ENCODE peak calls at places on chromosomes 13 and 19, in four cellular contexts. One of them, this sample, is unnamed.

GRCh38 chr13:49935171-49936084 is 712 bp downstream of the SPRYD7 start:
- DNase-seq in mesothelial cell of epicardium: peak; percentile 56
- DNase-seq in B cell: no peak
- DNase-seq in kidney: no peak
- DNase-seq in this sample: peak; percentile 84

GRCh38 chr19:344625-345319 is at the start of gene MIER2:
- DNase-seq in mesothelial cell of epicardium: peak; percentile 97
- DNase-seq in B cell: peak; percentile 100
- DNase-seq in kidney: peak; percentile 94
- DNase-seq in this sample: peak; percentile 98

GRCh38 chr13:113839536-113840204 is 24.2 kb downstream of the GAS6 start:
- DNase-seq in mesothelial cell of epicardium: no peak
- DNase-seq in B cell: no peak
- DNase-seq in kidney: peak; percentile 70
- DNase-seq in this sample: no peak

GRCh38 chr19:55276720-55277430 is 3.0 kb downstream of the HSPBP1 start:
- DNase-seq in mesothelial cell of epicardium: no peak
- DNase-seq in B cell: no peak
- DNase-seq in kidney: no peak
- DNase-seq in this sample: no peak

GRCh38 chr19:9309974-9310446 is 372 bp upstream of the ZNF699 start:
- DNase-seq in mesothelial cell of epicardium: no peak
- DNase-seq in B cell: no peak
- DNase-seq in kidney: peak; percentile 97
- DNase-seq in this sample: no peak

GRCh38 chr13:114110091-114110829 is 22.2 kb downstream of the RASA3 start:
- DNase-seq in mesothelial cell of epicardium: no peak
- DNase-seq in B cell: peak; percentile 90
- DNase-seq in kidney: peak; percentile 81
- DNase-seq in this sample: no peak

GRCh38 chr19:48510421-48511268 is 990 bp downstream of the LMTK3 start:
- DNase-seq in mesothelial cell of epicardium: peak; percentile 76
- DNase-seq in B cell: peak; percentile 73
- DNase-seq in kidney: peak; percentile 89
- DNase-seq in this sample: no peak

GRCh38 chr13:43124495-43124894 is 101.1 kb downstream of the DNAJC15 start:
- DNase-seq in mesothelial cell of epicardium: no peak
- DNase-seq in B cell: no peak
- DNase-seq in kidney: no peak
- DNase-seq in this sample: no peak

GRCh38 chr13:113048766-113049165 is 56.8 kb upstream of the F7 start:
- DNase-seq in mesothelial cell of epicardium: no peak
- DNase-seq in B cell: no peak
- DNase-seq in kidney: peak; percentile 59
- DNase-seq in this sample: no peak

GRCh38 chr13:33169273-33169980 is 116.1 kb downstream of the STARD13 start:
- DNase-seq in mesothelial cell of epicardium: no peak
- DNase-seq in B cell: no peak
- DNase-seq in kidney: no peak
- DNase-seq in this sample: no peak

GRCh38 chr19:33052352-33052972 is 12.2 kb downstream of the RHPN2 start:
- DNase-seq in mesothelial cell of epicardium: no peak
- DNase-seq in B cell: no peak
- DNase-seq in kidney: no peak
- DNase-seq in this sample: no peak

GRCh38 chr19:5958074-5958850 is 19.7 kb downstream of the RANBP3 start:
- DNase-seq in mesothelial cell of epicardium: no peak
- DNase-seq in B cell: no peak
- DNase-seq in kidney: peak; percentile 22
- DNase-seq in this sample: no peak

GRCh38 chr13:47598340-47598911 is 402.6 kb downstream of the SUCLA2 start:
- DNase-seq in mesothelial cell of epicardium: no peak
- DNase-seq in B cell: no peak
- DNase-seq in kidney: no peak
- DNase-seq in this sample: no peak

GRCh38 chr19:3357362-3357730 is 9.0 kb upstream of the NFIC start:
- DNase-seq in mesothelial cell of epicardium: no peak
- DNase-seq in B cell: no peak
- DNase-seq in kidney: peak; percentile 52
- DNase-seq in this sample: no peak

GRCh38 chr13:108662528-108662927 is 33.1 kb downstream of the MYO16 start:
- DNase-seq in mesothelial cell of epicardium: no peak
- DNase-seq in B cell: no peak
- DNase-seq in kidney: no peak
- DNase-seq in this sample: no peak

GRCh38 chr13:46051958-46052313 is 610 bp downstream of the ZC3H13 start:
- DNase-seq in mesothelial cell of epicardium: no peak
- DNase-seq in B cell: no peak
- DNase-seq in kidney: no peak
- DNase-seq in this sample: no peak

GRCh38 chr19:46861691-46862503 is 1.1 kb downstream of the ARHGAP35 start:
- DNase-seq in mesothelial cell of epicardium: no peak
- DNase-seq in B cell: no peak
- DNase-seq in kidney: peak; percentile 78
- DNase-seq in this sample: no peak

GRCh38 chr19:42367929-42368328 is 22.2 kb downstream of the CNFN start:
- DNase-seq in mesothelial cell of epicardium: no peak
- DNase-seq in B cell: no peak
- DNase-seq in kidney: no peak
- DNase-seq in this sample: no peak

GRCh38 chr19:44748426-44749254 is at the start of gene BCL3:
- DNase-seq in mesothelial cell of epicardium: peak; percentile 45
- DNase-seq in B cell: peak; percentile 95
- DNase-seq in kidney: peak; percentile 96
- DNase-seq in this sample: no peak

GRCh38 chr19:49807174-49807830 is 5.8 kb downstream of the FUZ start:
- DNase-seq in mesothelial cell of epicardium: no peak
- DNase-seq in B cell: peak; percentile 84
- DNase-seq in kidney: peak; percentile 72
- DNase-seq in this sample: no peak

GRCh38 chr19:6101991-6102390 is 8.3 kb downstream of the RFX2 start:
- DNase-seq in mesothelial cell of epicardium: no peak
- DNase-seq in B cell: no peak
- DNase-seq in kidney: no peak
- DNase-seq in this sample: no peak

GRCh38 chr13:37645181-37645580 is 46.6 kb upstream of the POSTN start:
- DNase-seq in mesothelial cell of epicardium: no peak
- DNase-seq in B cell: no peak
- DNase-seq in kidney: no peak
- DNase-seq in this sample: no peak

GRCh38 chr13:34988330-34988791 is 46.3 kb downstream of the NBEA start:
- DNase-seq in mesothelial cell of epicardium: no peak
- DNase-seq in B cell: no peak
- DNase-seq in kidney: no peak
- DNase-seq in this sample: no peak

GRCh38 chr19:41895745-41896580 is 13.0 kb downstream of the ARHGEF1 start:
- DNase-seq in mesothelial cell of epicardium: no peak
- DNase-seq in B cell: peak; percentile 19
- DNase-seq in kidney: no peak
- DNase-seq in this sample: no peak

GRCh38 chr13:62014299-62014698 is 598.6 kb upstream of the PCDH20 start:
- DNase-seq in mesothelial cell of epicardium: no peak
- DNase-seq in B cell: no peak
- DNase-seq in kidney: no peak
- DNase-seq in this sample: no peak
- TF ChIP-seq CTCF in mesothelial cell of epicardium: peak; percentile 47
- TF ChIP-seq CTCF in B cell: no peak
- TF ChIP-seq CTCF in kidney: no peak
- TF ChIP-seq CTCF in this sample: peak; percentile 66

GRCh38 chr13:25148005-25148798 is 23.9 kb downstream of the AMER2 start:
- DNase-seq in mesothelial cell of epicardium: no peak
- DNase-seq in B cell: no peak
- DNase-seq in kidney: no peak
- DNase-seq in this sample: no peak
- TF ChIP-seq CTCF in mesothelial cell of epicardium: no peak
- TF ChIP-seq CTCF in B cell: no peak
- TF ChIP-seq CTCF in kidney: no peak
- TF ChIP-seq CTCF in this sample: no peak

GRCh38 chr19:4647676-4648644 is 8.6 kb downstream of the TNFAIP8L1 start:
- DNase-seq in mesothelial cell of epicardium: no peak
- DNase-seq in B cell: no peak
- DNase-seq in kidney: peak; percentile 84
- DNase-seq in this sample: no peak
- TF ChIP-seq CTCF in mesothelial cell of epicardium: no peak
- TF ChIP-seq CTCF in B cell: no peak
- TF ChIP-seq CTCF in kidney: no peak
- TF ChIP-seq CTCF in this sample: peak; percentile 26

DNA sequence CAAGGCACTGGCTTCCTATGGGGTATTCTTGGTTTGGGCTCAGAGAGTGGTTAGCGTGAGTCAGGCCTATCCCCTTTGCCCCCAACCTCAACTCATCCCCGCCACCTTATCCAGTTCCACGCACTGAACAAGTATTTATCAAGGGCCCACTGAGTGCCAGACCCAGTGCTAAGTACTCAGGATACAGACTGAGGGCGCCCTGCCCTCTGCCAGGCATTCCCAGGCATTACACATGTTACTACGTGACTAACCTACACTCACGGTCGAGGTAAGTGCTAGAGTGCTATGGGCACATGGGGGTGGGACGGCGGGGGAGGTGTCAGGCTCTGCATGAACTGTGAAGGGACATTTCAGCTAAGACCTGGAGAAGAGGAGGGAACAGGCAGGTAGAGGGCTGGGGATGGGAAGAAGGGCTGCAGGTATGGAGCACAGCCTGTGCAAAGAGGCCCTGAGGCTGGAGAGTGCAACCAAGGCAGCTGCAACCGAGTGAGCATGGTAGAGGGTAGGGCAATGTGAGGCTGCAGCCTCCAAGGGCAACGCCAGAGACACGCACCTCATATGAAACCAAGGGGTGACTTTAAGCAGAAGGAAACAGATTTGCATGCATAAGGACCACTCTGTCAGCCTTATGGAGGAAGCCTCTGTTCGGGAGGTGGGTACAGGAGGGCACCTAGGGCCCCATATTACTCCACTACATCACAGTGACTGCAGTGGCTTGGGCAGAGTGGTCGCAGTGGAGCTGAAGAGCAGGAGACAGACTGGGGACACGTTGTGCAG is 22.5 kb downstream of the DHRS12 start:
- DNase-seq in mesothelial cell of epicardium: no peak
- DNase-seq in B cell: no peak
- DNase-seq in kidney: no peak
- DNase-seq in this sample: no peak
- TF ChIP-seq CTCF in mesothelial cell of epicardium: no peak
- TF ChIP-seq CTCF in B cell: no peak
- TF ChIP-seq CTCF in kidney: peak; percentile 9
- TF ChIP-seq CTCF in this sample: peak; percentile 46

DNA sequence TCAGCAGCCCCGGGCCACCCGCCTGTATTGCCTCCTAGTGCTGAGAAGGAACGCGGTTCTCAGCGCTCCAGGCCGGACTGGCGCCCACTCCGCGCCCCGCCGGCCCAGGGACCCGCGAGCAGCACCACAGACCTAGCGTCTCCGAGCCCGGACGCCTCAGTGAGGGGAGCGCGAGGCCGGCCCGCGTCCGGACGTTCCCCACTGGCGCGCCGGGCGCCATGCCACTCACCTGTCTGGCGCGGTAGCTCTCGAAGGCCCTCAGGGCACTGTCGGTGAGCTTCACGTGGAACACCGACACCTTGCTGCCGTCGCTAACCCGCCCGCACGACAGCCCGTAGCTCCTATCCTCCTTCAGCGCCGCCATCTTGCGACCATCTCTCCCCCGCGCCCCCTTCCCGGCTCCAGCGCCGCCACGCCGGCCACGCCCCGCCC is at the start of gene ELL:
- DNase-seq in mesothelial cell of epicardium: no peak
- DNase-seq in B cell: no peak
- DNase-seq in kidney: no peak
- DNase-seq in this sample: no peak
- TF ChIP-seq CTCF in mesothelial cell of epicardium: no peak
- TF ChIP-seq CTCF in B cell: no peak
- TF ChIP-seq CTCF in kidney: no peak
- TF ChIP-seq CTCF in this sample: no peak

GRCh38 chr13:31545616-31546015 is 193.7 kb upstream of the RXFP2 start:
- DNase-seq in mesothelial cell of epicardium: no peak
- DNase-seq in B cell: no peak
- DNase-seq in kidney: no peak
- DNase-seq in this sample: no peak
- TF ChIP-seq CTCF in mesothelial cell of epicardium: no peak
- TF ChIP-seq CTCF in B cell: no peak
- TF ChIP-seq CTCF in kidney: no peak
- TF ChIP-seq CTCF in this sample: no peak

GRCh38 chr13:90455861-90456260 is 891.6 kb upstream of the MIR17HG start:
- DNase-seq in mesothelial cell of epicardium: no peak
- DNase-seq in B cell: no peak
- DNase-seq in kidney: no peak
- DNase-seq in this sample: no peak
- TF ChIP-seq CTCF in mesothelial cell of epicardium: no peak
- TF ChIP-seq CTCF in B cell: no peak
- TF ChIP-seq CTCF in kidney: no peak
- TF ChIP-seq CTCF in this sample: no peak

DNA sequence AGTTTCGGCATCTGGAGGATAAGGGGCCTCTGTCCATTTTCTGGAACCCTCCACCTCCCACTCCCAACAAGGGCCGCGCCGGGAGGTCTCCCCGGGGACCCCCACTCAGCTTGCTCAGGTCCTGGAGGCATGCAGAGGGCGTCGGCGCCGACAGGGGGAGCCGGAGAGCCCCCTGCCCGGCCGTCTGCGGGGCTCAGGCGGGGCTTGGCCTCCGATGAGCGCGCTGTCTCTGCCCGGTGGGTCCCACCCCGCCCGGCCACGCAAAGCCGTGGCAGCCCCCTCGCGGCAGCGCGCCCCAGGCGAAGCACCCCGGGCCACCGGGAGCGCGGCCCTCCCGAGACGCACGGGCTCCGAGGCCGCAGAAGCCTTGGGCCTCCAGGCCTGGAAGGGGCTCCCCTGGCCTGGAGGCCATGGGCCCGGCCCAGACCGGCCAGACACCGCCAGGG is 149.7 kb upstream of the ZNF536 start:
- DNase-seq in mesothelial cell of epicardium: peak; percentile 70
- DNase-seq in B cell: no peak
- DNase-seq in kidney: no peak
- DNase-seq in this sample: no peak
- TF ChIP-seq CTCF in mesothelial cell of epicardium: peak; percentile 72
- TF ChIP-seq CTCF in B cell: peak; percentile 28
- TF ChIP-seq CTCF in kidney: peak; percentile 8
- TF ChIP-seq CTCF in this sample: peak; percentile 37

This sample was measured in osteocyte.